ENCODE peak calls at places on chromosome 20, in ten cellular contexts. X is HepG2, P is AG09319, M is NCI-H1694 treated with DMSO at 0.1 percent for 48 hours, O is posterior vena cava, E is sciatic nerve, F is SW480, R is DMS153, W is NCI-H146, Y is iris pigment epithelial cell. G is an unnamed sample.

GRCh38 chr20:3000852-3001523 is 42.4 kb upstream of the GNRH2 start:
- DNase-seq in X (no peak), P (peak), M (peak), O (no peak), E (no peak), F (peak), R (peak), W (peak), Y (peak), G (no peak)

GRCh38 chr20:14307956-14308355 is 29.5 kb downstream of the FLRT3 start:
- DNase-seq in X (no peak), P (no peak), M (no peak), O (no peak), E (no peak), F (no peak), R (no peak), W (no peak), Y (no peak), G (no peak)

GRCh38 chr20:46715292-46715756 is 5.9 kb downstream of the SLC2A10 start:
- DNase-seq in X (no peak), P (peak), M (no peak), O (no peak), E (peak), F (peak), R (no peak), W (no peak), Y (peak), G (no peak)

GRCh38 chr20:51446656-51447055 is 95.9 kb downstream of the NFATC2 start:
- DNase-seq in X (peak), P (peak), M (no peak), O (peak), E (no peak), F (peak), R (no peak), W (no peak), Y (peak), G (no peak)

GRCh38 chr20:57262244-57263126 is 4.0 kb downstream of the BMP7 start:
- DNase-seq in X (no peak), P (no peak), M (no peak), O (no peak), E (no peak), F (no peak), R (no peak), W (no peak), Y (no peak), G (no peak)

GRCh38 chr20:32522525-32522774 is 62.7 kb downstream of the NOL4L start:
- DNase-seq in X (no peak), P (no peak), M (no peak), O (peak), E (no peak), F (no peak), R (no peak), W (no peak), Y (no peak), G (no peak)

GRCh38 chr20:53889411-53890148 is 180.8 kb downstream of the BCAS1 start:
- DNase-seq in X (no peak), P (no peak), M (no peak), O (no peak), E (no peak), F (no peak), R (no peak), W (no peak), Y (no peak), G (no peak)

GRCh38 chr20:47487175-47487917 is 14.3 kb upstream of the NCOA3 start:
- DNase-seq in X (no peak), P (no peak), M (no peak), O (no peak), E (peak), F (no peak), R (no peak), W (peak), Y (peak), G (no peak)

GRCh38 chr20:52230406-52230805 is 38.8 kb upstream of the ZFP64 start:
- DNase-seq in X (no peak), P (no peak), M (no peak), O (no peak), E (no peak), F (no peak), R (peak), W (no peak), Y (peak), G (no peak)

GRCh38 chr20:8361008-8361652 is 229.1 kb downstream of the PLCB1 start:
- DNase-seq in X (no peak), P (no peak), M (no peak), O (no peak), E (no peak), F (no peak), R (no peak), W (peak), Y (peak), G (no peak)

GRCh38 chr20:6768228-6769185 is 1.0 kb downstream of the BMP2 start:
- DNase-seq in X (no peak), P (no peak), M (no peak), O (peak), E (peak), F (no peak), R (no peak), W (peak), Y (peak), G (peak)

GRCh38 chr20:14337400-14338171 is at the start of gene FLRT3:
- DNase-seq in X (peak), P (peak), M (peak), O (peak), E (peak), F (peak), R (peak), W (peak), Y (peak), G (peak)

GRCh38 chr20:1188347-1188746 is 3.6 kb upstream of the TMEM74B start:
- DNase-seq in X (no peak), P (no peak), M (no peak), O (no peak), E (no peak), F (no peak), R (no peak), W (no peak), Y (no peak), G (no peak)

GRCh38 chr20:39674842-39675241 is 712.7 kb downstream of the DHX35 start:
- DNase-seq in X (no peak), P (no peak), M (no peak), O (no peak), E (no peak), F (no peak), R (no peak), W (no peak), Y (no peak), G (no peak)

GRCh38 chr20:4508773-4509172 is 212.9 kb upstream of the PRND start:
- DNase-seq in X (no peak), P (no peak), M (no peak), O (no peak), E (no peak), F (peak), R (no peak), W (no peak), Y (no peak), G (no peak)

GRCh38 chr20:35978041-35978513 is 9.7 kb downstream of the CNBD2 start:
- DNase-seq in X (no peak), P (no peak), M (no peak), O (no peak), E (no peak), F (no peak), R (no peak), W (no peak), Y (peak), G (no peak)

GRCh38 chr20:31712564-31713311 is 9.9 kb downstream of the BCL2L1 start:
- DNase-seq in X (peak), P (no peak), M (no peak), O (peak), E (peak), F (peak), R (peak), W (peak), Y (peak), G (peak)

GRCh38 chr20:57867181-57867803 is 157.5 kb upstream of the PMEPA1 start:
- DNase-seq in X (no peak), P (no peak), M (no peak), O (no peak), E (no peak), F (no peak), R (no peak), W (no peak), Y (no peak), G (no peak)